ENCODE peak calls at places on chromosomes 12 and 14, in five cellular contexts. B, Y, L, J and C are unnamed samples.

GRCh38 chr14:90519262-90519920 is 122.6 kb downstream of the CALM1 start:
- DNase-seq in Y (no peak), L (no peak), B (no peak), J (no peak), C (no peak)

GRCh38 chr12:42442328-42442759 is 116.4 kb downstream of the PPHLN1 start:
- DNase-seq in L (no peak), B (no peak), Y (peak; percentile 7), J (no peak), C (no peak)

GRCh38 chr12:52890417-52890816 is 14.5 kb downstream of the KRT8 start:
- DNase-seq in Y (no peak), L (no peak), B (no peak), J (no peak), C (no peak)

GRCh38 chr12:33795536-33795935 is 226.8 kb upstream of the ALG10 start:
- DNase-seq in B (no peak), J (no peak), Y (no peak), L (no peak), C (no peak)

GRCh38 chr12:106227641-106228319 is 20.0 kb downstream of the CKAP4 start:
- DNase-seq in B (no peak), Y (no peak), J (peak; percentile 80), L (peak; percentile 77), C (peak; percentile 68)

GRCh38 chr12:3751151-3752095 is 1.5 kb downstream of the CRACR2A start:
- DNase-seq in Y (no peak), J (no peak), L (no peak), B (no peak), C (no peak)

GRCh38 chr12:110266980-110267620 is 13.9 kb upstream of the ATP2A2 start:
- DNase-seq in L (no peak), J (peak; percentile 64), Y (no peak), B (no peak), C (no peak)

GRCh38 chr14:22556021-22556989 is 32.7 kb downstream of the DAD1 start:
- DNase-seq in J (no peak), Y (peak; percentile 84), B (no peak), L (peak; percentile 100), C (peak; percentile 73)

GRCh38 chr12:94795053-94795452 is 144.7 kb upstream of the TMCC3 start:
- DNase-seq in Y (no peak), J (no peak), L (no peak), B (no peak), C (no peak)

GRCh38 chr14:23237772-23238594 is at the start of gene RNF212B:
- DNase-seq in L (peak; percentile 72), Y (peak; percentile 91), B (peak; percentile 99), J (peak; percentile 85), C (peak; percentile 88)

GRCh38 chr12:60290532-60290931 is 694.7 kb downstream of the SLC16A7 start:
- DNase-seq in B (no peak), J (no peak), L (no peak), Y (no peak), C (no peak)

GRCh38 chr12:77940566-77940965 is 109.9 kb downstream of the NAV3 start:
- DNase-seq in J (no peak), Y (no peak), L (no peak), B (no peak), C (no peak)

GRCh38 chr12:116662612-116663144 is 75.2 kb downstream of the SPRING1 start:
- DNase-seq in L (no peak), Y (peak; percentile 57), B (peak; percentile 32), J (no peak), C (no peak)

GRCh38 chr14:90642239-90642717 is 174.0 kb downstream of the TTC7B start:
- DNase-seq in L (no peak), J (no peak), B (no peak), Y (peak; percentile 27), C (no peak)

GRCh38 chr12:89525002-89525823 is 617 bp upstream of the GALNT4 start:
- DNase-seq in J (no peak), Y (peak; percentile 57), B (peak; percentile 47), L (peak; percentile 53), C (peak; percentile 21)

GRCh38 chr12:42281844-42282243 is 43.8 kb upstream of the YAF2 start:
- DNase-seq in B (no peak), J (no peak), Y (no peak), L (no peak), C (no peak)

GRCh38 chr12:13976028-13976584 is 5.3 kb downstream of the GRIN2B start:
- DNase-seq in L (no peak), Y (no peak), J (no peak), B (no peak), C (no peak)

DNA sequence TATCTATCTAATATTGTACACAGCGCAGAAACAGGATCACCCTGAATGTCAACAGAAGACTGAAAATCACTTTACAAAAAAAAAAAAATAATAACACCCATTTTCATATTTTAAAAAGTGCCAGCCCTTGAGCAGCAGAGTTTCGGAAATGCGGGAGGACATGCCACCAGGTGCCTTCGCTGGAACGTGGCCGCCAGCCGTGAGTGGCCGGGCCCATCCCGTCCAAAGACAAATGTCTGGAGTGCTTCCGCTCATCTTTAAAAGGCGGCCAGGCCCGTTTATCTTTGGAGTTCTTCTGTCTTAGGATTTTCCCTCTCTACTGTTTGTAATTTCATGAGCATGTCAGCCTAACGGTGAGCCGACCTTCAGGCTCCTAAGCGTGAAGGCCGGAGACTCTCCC is 43.5 kb downstream of the LRTM2 start:
- DNase-seq in J (no peak), B (no peak), Y (no peak), L (no peak), C (no peak)
- H3K27me3 ChIP-seq in J (no peaks in the 10 kb centered on the region), B (peaks cover 8% of the 10 kb centered on the region), Y (peaks cover 7% of the 10 kb centered on the region), L (no peaks in the 10 kb centered on the region), C (no peaks in the 10 kb centered on the region)

DNA sequence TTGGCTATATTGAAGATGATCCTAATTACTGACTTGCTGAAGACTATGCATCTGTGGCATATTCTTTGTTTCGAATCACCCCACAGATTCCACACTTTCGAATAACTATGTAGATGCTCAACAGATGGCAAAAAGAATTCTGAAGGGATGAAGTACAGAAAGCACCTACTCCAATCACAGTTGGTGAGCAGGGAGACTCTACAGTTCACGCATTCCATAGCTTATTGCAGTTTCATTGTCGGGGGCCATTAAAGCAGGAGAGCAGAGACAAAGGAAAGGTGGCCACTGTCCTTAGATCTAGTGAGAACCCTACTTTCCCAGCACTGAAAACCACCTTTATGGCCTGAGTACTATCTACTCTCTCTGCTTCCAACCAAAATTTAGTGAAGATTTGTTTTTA is 191.9 kb downstream of the STXBP6 start:
- DNase-seq in B (no peak), J (no peak), Y (no peak), L (no peak), C (no peak)
- H3K27me3 ChIP-seq in B (no peaks in the 10 kb centered on the region), J (no peaks in the 10 kb centered on the region), Y (no peaks in the 10 kb centered on the region), L (no peaks in the 10 kb centered on the region), C (no peaks in the 10 kb centered on the region)

DNA sequence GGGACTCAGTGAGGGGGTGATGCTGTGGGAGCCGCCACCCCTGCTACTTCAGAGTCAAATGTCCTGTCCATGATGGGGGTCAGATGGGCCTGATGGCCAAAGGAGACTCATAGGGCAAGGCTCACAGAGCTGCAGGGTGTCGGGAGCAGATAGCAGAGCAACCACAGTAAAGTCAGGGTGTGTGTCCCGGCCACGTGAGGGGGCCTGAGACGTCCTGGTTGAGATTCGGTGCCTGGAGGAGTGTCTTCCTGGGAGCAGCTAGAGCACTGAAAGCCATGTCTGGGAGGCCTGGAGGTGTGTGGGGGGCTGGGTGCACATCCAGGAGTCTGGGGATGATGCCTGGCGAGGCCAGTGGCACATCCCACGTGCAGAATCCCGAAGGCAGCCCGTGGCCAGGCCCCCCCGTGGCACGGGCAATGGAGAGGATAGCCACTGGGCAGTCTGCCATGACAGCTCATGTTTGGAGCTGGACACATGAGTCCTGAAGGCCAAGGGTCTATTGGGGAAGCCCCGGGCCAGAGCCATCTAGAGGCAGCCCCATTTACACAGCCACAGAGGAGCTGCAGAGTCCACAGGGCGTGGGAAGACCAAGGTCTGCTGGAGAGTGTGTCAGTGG is 308.0 kb upstream of the SFSWAP start:
- DNase-seq in B (no peak), Y (no peak), L (no peak), J (no peak), C (no peak)
- H3K27me3 ChIP-seq in B (no peaks in the 10 kb centered on the region), Y (no peaks in the 10 kb centered on the region), L (no peaks in the 10 kb centered on the region), J (no peaks in the 10 kb centered on the region), C (no peaks in the 10 kb centered on the region)

GRCh38 chr14:25052385-25052784 is 2.4 kb upstream of the STXBP6 start:
- DNase-seq in L (no peak), B (no peak), J (no peak), Y (no peak), C (no peak)
- H3K27me3 ChIP-seq in L (peaks cover 5% of the 10 kb centered on the region), B (no peaks in the 10 kb centered on the region), J (no peaks in the 10 kb centered on the region), Y (no peaks in the 10 kb centered on the region), C (no peaks in the 10 kb centered on the region)

DNA sequence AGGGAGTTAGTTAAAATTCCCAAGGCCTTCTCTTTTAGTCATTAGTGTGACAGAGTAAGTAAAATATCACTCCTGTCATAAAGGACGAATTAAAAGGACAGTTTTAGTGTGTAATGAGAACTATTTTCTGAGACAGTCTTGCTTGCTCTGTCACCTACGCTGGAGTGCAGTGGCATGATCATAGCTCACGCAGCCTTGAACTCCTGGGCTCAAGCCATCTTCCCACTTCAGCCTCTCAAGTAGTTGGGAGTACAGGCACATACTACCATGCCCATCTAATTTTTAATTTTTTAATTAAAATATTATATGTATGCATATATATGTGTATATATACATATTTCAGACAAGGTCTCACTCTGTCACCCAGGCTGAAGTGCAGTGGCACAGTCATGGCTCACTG is 17.2 kb downstream of the KLC1 start:
- DNase-seq in Y (no peak), L (no peak), B (no peak), J (no peak), C (no peak)
- H3K27me3 ChIP-seq in Y (no peaks in the 10 kb centered on the region), L (no peaks in the 10 kb centered on the region), B (no peaks in the 10 kb centered on the region), J (no peaks in the 10 kb centered on the region), C (no peaks in the 10 kb centered on the region)

GRCh38 chr14:103099733-103100280 is 5.3 kb downstream of the EXOC3L4 start:
- DNase-seq in Y (no peak), L (no peak), J (no peak), B (no peak), C (no peak)
- H3K27me3 ChIP-seq in Y (peaks cover 4% of the 10 kb centered on the region), L (peaks cover 9% of the 10 kb centered on the region), J (peaks cover 10% of the 10 kb centered on the region), B (no peaks in the 10 kb centered on the region), C (no peaks in the 10 kb centered on the region)

GRCh38 chr12:49084438-49084837 is 10.2 kb downstream of the DHH start:
- DNase-seq in J (no peak), B (no peak), L (no peak), Y (no peak), C (no peak)
- H3K27me3 ChIP-seq in J (no peaks in the 10 kb centered on the region), B (peaks cover 9% of the 10 kb centered on the region), L (peaks cover 11% of the 10 kb centered on the region), Y (peaks cover 3% of the 10 kb centered on the region), C (peaks cover 10% of the 10 kb centered on the region)